ENCODE peak calls at places on chromosomes 7 and 10, in five cellular contexts. T is IMR-90, P is HCT116, S is mammary epithelial cell, L is mesenchymal stem cell. G is an unnamed sample.
A peak's percentile ranks its signal among the peaks of the same experiment; 100 is the strongest.

GRCh38 chr7:105675873-105676484 is 94.7 kb upstream of the EFCAB10 start:
- DNase-seq in T (no peak), P (no peak), S (no peak), L (no peak), G (no peak)

GRCh38 chr10:29681700-29682444 is 47.1 kb upstream of the SVIL start:
- DNase-seq in T (no peak), P (no peak), S (no peak), L (no peak), G (no peak)

GRCh38 chr10:93812664-93813338 is 55.1 kb downstream of the LGI1 start:
- DNase-seq in T (no peak), P (no peak), S (no peak), L (no peak), G (no peak)

GRCh38 chr10:129288940-129289468 is 178.0 kb upstream of the MGMT start:
- DNase-seq in T (no peak), P (no peak), S (no peak), L (peak; percentile 43), G (no peak)

GRCh38 chr7:85719981-85720963 is 533.4 kb upstream of the SEMA3D start:
- DNase-seq in T (peak; percentile 43), P (no peak), S (peak; percentile 77), L (peak; percentile 74), G (no peak)

GRCh38 chr7:142855401-142855743 is 496 bp downstream of the EPHB6 start:
- DNase-seq in T (no peak), P (no peak), S (no peak), L (peak; percentile 5), G (no peak)

GRCh38 chr10:6229746-6230145 is 27.0 kb downstream of the PFKFB3 start:
- DNase-seq in T (no peak), P (no peak), S (no peak), L (no peak), G (no peak)

GRCh38 chr7:117827861-117828260 is 45.4 kb downstream of the CTTNBP2 start:
- DNase-seq in T (peak; percentile 91), P (peak; percentile 6), S (peak; percentile 57), L (peak; percentile 81), G (no peak)

GRCh38 chr10:35058686-35059085 is 31.5 kb downstream of the CUL2 start:
- DNase-seq in T (no peak), P (no peak), S (no peak), L (peak; percentile 38), G (no peak)

GRCh38 chr7:102089175-102090098 is 197.2 kb upstream of the SH2B2 start:
- DNase-seq in T (no peak), P (no peak), S (no peak), L (peak; percentile 9), G (no peak)

GRCh38 chr7:14855033-14855794 is 47.3 kb downstream of the DGKB start:
- DNase-seq in T (no peak), P (no peak), S (no peak), L (no peak), G (no peak)

GRCh38 chr7:84025332-84025927 is 169.2 kb downstream of the SEMA3A start:
- DNase-seq in T (peak; percentile 94), P (peak; percentile 51), S (peak; percentile 89), L (peak; percentile 92), G (no peak)

GRCh38 chr10:120042705-120043104 is 150.2 kb downstream of the SEC23IP start:
- DNase-seq in T (no peak), P (no peak), S (no peak), L (no peak), G (no peak)

GRCh38 chr10:126908225-126908624 is 3.0 kb downstream of the DOCK1 start:
- DNase-seq in T (no peak), P (no peak), S (no peak), L (no peak), G (no peak)

DNA sequence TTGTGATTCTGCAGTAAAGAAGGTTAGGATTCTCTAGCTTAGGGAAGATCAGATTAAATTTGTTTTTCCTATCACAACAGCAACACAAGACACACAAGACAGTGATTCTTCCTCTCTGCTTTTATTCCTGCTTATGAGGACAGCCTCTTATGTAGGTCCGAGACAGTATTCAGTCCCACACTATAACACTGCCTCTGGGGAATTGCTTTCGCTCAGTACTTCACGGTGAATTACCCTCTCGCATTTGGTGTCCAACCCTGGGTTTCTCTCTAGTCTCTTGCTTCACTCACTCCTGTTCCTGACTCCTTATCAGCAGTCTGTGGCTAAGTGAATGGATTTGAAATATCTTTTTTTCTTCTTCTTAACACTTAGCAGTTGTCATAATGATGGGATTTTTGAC is 1.7 kb downstream of the HIF1AN start:
- DNase-seq in T (no peak), P (no peak), S (no peak), L (no peak), G (no peak)
- H3K36me3 ChIP-seq in T (peaks cover 26% of the 10 kb centered on the region), P (peaks cover 34% of the 10 kb centered on the region), S (peaks cover 10% of the 10 kb centered on the region), L (peaks cover 45% of the 10 kb centered on the region), G (peaks cover 13% of the 10 kb centered on the region)

GRCh38 chr7:150519310-150519709 is 4.6 kb downstream of the GIMAP7 start:
- DNase-seq in T (no peak), P (no peak), S (no peak), L (no peak), G (no peak)
- H3K27ac ChIP-seq in T (no peak overlapping the region), P (no peak overlapping the region), S (no peak overlapping the region), L (no peak overlapping the region), G (no peak overlapping the region)

DNA sequence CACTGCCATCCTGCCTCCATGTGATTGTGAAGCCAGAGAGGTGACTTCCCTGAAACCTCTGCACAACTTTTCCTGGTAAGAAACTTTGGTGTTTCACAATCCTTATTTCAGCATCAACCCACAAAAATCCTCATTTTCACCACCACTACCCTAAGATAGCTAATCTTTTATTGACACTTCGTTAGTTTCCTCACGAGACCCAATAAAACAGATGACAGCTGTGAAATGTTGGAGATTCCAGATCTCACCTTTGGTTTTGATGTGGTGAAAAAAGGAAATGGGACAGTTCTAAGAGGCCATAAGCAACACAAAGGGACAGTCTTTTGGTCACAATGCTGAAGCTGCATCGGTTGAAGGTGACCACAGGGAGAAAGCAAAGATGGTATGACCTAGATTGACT is 60.0 kb upstream of the TM9SF3 start:
- DNase-seq in T (no peak), P (no peak), S (no peak), L (no peak), G (no peak)
- H3K36me3 ChIP-seq in T (no peaks in the 10 kb centered on the region), P (no peaks in the 10 kb centered on the region), S (no peaks in the 10 kb centered on the region), L (no peaks in the 10 kb centered on the region), G (no peaks in the 10 kb centered on the region)

GRCh38 chr10:59867590-59867989 is 38.8 kb downstream of the CCDC6 start:
- DNase-seq in T (no peak), P (no peak), S (no peak), L (no peak), G (no peak)
- H3K27ac ChIP-seq in T (no peak overlapping the region), P (no peak overlapping the region), S (no peak overlapping the region), L (no peak overlapping the region), G (no peak overlapping the region)

DNA sequence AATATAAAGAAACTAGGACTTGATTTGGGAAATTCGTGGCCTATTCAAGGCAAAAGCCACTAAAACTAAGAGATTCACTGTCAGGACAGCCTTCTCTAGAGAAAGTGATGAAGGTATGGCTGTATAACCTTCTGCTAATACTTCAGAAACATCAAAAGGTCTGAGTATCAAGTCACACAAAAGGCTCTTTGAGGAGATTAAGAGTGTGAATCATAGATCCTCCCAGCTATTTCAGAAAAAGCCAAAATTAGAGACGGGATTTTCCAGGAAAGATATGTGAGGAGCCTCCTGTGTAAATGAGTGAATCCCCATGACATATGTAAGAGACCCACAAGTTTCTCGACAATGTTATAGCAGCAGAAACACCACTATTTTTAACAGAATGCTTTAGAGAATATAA is 56.2 kb downstream of the UBE3C start:
- DNase-seq in T (no peak), P (peak; percentile 16), S (peak; percentile 67), L (no peak), G (no peak)
- H3K36me3 ChIP-seq in T (peaks cover 26% of the 10 kb centered on the region), P (peaks cover 19% of the 10 kb centered on the region), S (peaks cover 35% of the 10 kb centered on the region), L (peaks cover 83% of the 10 kb centered on the region), G (no peaks in the 10 kb centered on the region)

GRCh38 chr7:13031481-13031880 is 344.0 kb downstream of the ARL4A start:
- DNase-seq in T (no peak), P (no peak), S (peak; percentile 66), L (no peak), G (no peak)

GRCh38 chr7:13028036-13028730 is 340.8 kb downstream of the ARL4A start:
- DNase-seq in T (no peak), P (no peak), S (no peak), L (no peak), G (no peak)

GRCh38 chr7:13024323-13024722 is 336.9 kb downstream of the ARL4A start:
- DNase-seq in T (no peak), P (no peak), S (no peak), L (no peak), G (no peak)

GRCh38 chr7:13032524-13032923 is 345.1 kb downstream of the ARL4A start:
- DNase-seq in T (no peak), P (no peak), S (no peak), L (no peak), G (no peak)

GRCh38 chr7:13028731-13029099 is 341.3 kb downstream of the ARL4A start:
- DNase-seq in T (no peak), P (no peak), S (no peak), L (no peak), G (no peak)
- H3K27ac ChIP-seq in T (no peak overlapping the region), P (no peak overlapping the region), S (no peak overlapping the region), L (no peak overlapping the region), G (no peak overlapping the region)

GRCh38 chr7:140926021-140926812 is 1.5 kb upstream of the BRAF start:
- DNase-seq in T (no peak), P (no peak), S (no peak), L (no peak), G (no peak)
- H3K36me3 ChIP-seq in T (no peaks in the 10 kb centered on the region), P (no peaks in the 10 kb centered on the region), S (no peaks in the 10 kb centered on the region), L (no peaks in the 10 kb centered on the region), G (no peaks in the 10 kb centered on the region)

G was measured in thoracic aorta.